ENCODE peak calls at places on chromosomes 6 and 20, in seven cellular contexts. One of them, this sample, is unnamed. For H3K9me2, the result is how much of the 10 kb centered on the place peaks cover.

GRCh38 chr20:31485450-31486339 is 10.6 kb downstream of the REM1 start:
- DNase-seq in hepatocyte: peak
- DNase-seq in GM23248: peak
- DNase-seq in SK-N-SH: peak
- DNase-seq in HCT116: no peak
- DNase-seq in GM23338: peak
- DNase-seq in MM.1S: no peak
- DNase-seq in this sample: no peak

GRCh38 chr6:84825461-84825860 is 61.1 kb upstream of the TBX18 start:
- DNase-seq in hepatocyte: peak
- DNase-seq in GM23248: peak
- DNase-seq in HCT116: no peak
- DNase-seq in SK-N-SH: no peak
- DNase-seq in MM.1S: no peak
- DNase-seq in GM23338: no peak
- DNase-seq in this sample: no peak

GRCh38 chr6:88134575-88134974 is 31.6 kb downstream of the CNR1 start:
- DNase-seq in GM23338: no peak
- DNase-seq in MM.1S: no peak
- DNase-seq in SK-N-SH: no peak
- DNase-seq in hepatocyte: no peak
- DNase-seq in HCT116: no peak
- DNase-seq in GM23248: no peak
- DNase-seq in this sample: no peak

GRCh38 chr6:26270121-26270861 is 94.7 kb upstream of the BTN3A2 start:
- DNase-seq in GM23338: peak
- DNase-seq in hepatocyte: no peak
- DNase-seq in HCT116: no peak
- DNase-seq in SK-N-SH: no peak
- DNase-seq in GM23248: no peak
- DNase-seq in MM.1S: peak
- DNase-seq in this sample: no peak

GRCh38 chr6:161413361-161413771 is 139.5 kb upstream of the AGPAT4 start:
- DNase-seq in GM23338: no peak
- DNase-seq in hepatocyte: no peak
- DNase-seq in SK-N-SH: no peak
- DNase-seq in HCT116: no peak
- DNase-seq in GM23248: no peak
- DNase-seq in MM.1S: no peak
- DNase-seq in this sample: no peak

GRCh38 chr6:170233304-170234205 is 57.3 kb downstream of the DLL1 start:
- DNase-seq in MM.1S: no peak
- DNase-seq in GM23338: no peak
- DNase-seq in HCT116: no peak
- DNase-seq in hepatocyte: no peak
- DNase-seq in SK-N-SH: no peak
- DNase-seq in GM23248: no peak
- DNase-seq in this sample: no peak

GRCh38 chr20:37390503-37390890 is 44.6 kb downstream of the SRC start:
- DNase-seq in GM23338: no peak
- DNase-seq in HCT116: no peak
- DNase-seq in GM23248: no peak
- DNase-seq in MM.1S: no peak
- DNase-seq in SK-N-SH: no peak
- DNase-seq in hepatocyte: no peak
- DNase-seq in this sample: no peak

GRCh38 chr6:142395768-142396231 is 94.0 kb downstream of the ADGRG6 start:
- DNase-seq in HCT116: no peak
- DNase-seq in SK-N-SH: no peak
- DNase-seq in MM.1S: peak
- DNase-seq in GM23338: no peak
- DNase-seq in hepatocyte: no peak
- DNase-seq in GM23248: no peak
- DNase-seq in this sample: no peak

GRCh38 chr6:18034798-18035202 is 47.4 kb upstream of the KIF13A start:
- DNase-seq in GM23338: no peak
- DNase-seq in SK-N-SH: no peak
- DNase-seq in hepatocyte: peak
- DNase-seq in HCT116: peak
- DNase-seq in GM23248: no peak
- DNase-seq in MM.1S: no peak
- DNase-seq in this sample: no peak

GRCh38 chr20:12925214-12925755 is 83.5 kb upstream of the SPTLC3 start:
- DNase-seq in GM23338: peak
- DNase-seq in SK-N-SH: peak
- DNase-seq in HCT116: peak
- DNase-seq in MM.1S: peak
- DNase-seq in hepatocyte: peak
- DNase-seq in GM23248: peak
- DNase-seq in this sample: peak

GRCh38 chr6:34011298-34011697 is 134.6 kb downstream of the GRM4 start:
- DNase-seq in MM.1S: no peak
- DNase-seq in GM23338: no peak
- DNase-seq in SK-N-SH: no peak
- DNase-seq in GM23248: no peak
- DNase-seq in hepatocyte: no peak
- DNase-seq in HCT116: no peak
- DNase-seq in this sample: no peak

GRCh38 chr6:18186033-18186432 is 30.8 kb downstream of the KDM1B start:
- DNase-seq in hepatocyte: no peak
- DNase-seq in HCT116: no peak
- DNase-seq in GM23248: no peak
- DNase-seq in SK-N-SH: no peak
- DNase-seq in GM23338: peak
- DNase-seq in MM.1S: no peak
- DNase-seq in this sample: peak

GRCh38 chr6:10409160-10409765 is 5.6 kb downstream of the TFAP2A start:
- DNase-seq in MM.1S: no peak
- DNase-seq in GM23248: no peak
- DNase-seq in HCT116: no peak
- DNase-seq in hepatocyte: no peak
- DNase-seq in SK-N-SH: no peak
- DNase-seq in GM23338: no peak
- DNase-seq in this sample: no peak

GRCh38 chr6:32882879-32883250 is 28.9 kb downstream of the PSMB9 start:
- DNase-seq in GM23248: peak
- DNase-seq in SK-N-SH: no peak
- DNase-seq in hepatocyte: no peak
- DNase-seq in GM23338: no peak
- DNase-seq in MM.1S: no peak
- DNase-seq in HCT116: no peak
- DNase-seq in this sample: no peak

GRCh38 chr20:1335961-1336698 is 7.2 kb upstream of the SDCBP2 start:
- DNase-seq in MM.1S: no peak
- DNase-seq in SK-N-SH: no peak
- DNase-seq in GM23338: no peak
- DNase-seq in hepatocyte: no peak
- DNase-seq in GM23248: peak
- DNase-seq in HCT116: no peak
- DNase-seq in this sample: no peak

GRCh38 chr6:41396335-41396734 is 60.9 kb downstream of the NCR2 start:
- DNase-seq in SK-N-SH: no peak
- DNase-seq in GM23248: no peak
- DNase-seq in hepatocyte: no peak
- DNase-seq in GM23338: peak
- DNase-seq in MM.1S: no peak
- DNase-seq in HCT116: no peak
- DNase-seq in this sample: no peak

GRCh38 chr6:63805345-63805744 is 169.7 kb downstream of the PHF3 start:
- DNase-seq in SK-N-SH: no peak
- DNase-seq in GM23338: no peak
- DNase-seq in hepatocyte: no peak
- DNase-seq in HCT116: no peak
- DNase-seq in MM.1S: no peak
- DNase-seq in GM23248: no peak
- DNase-seq in this sample: no peak

DNA sequence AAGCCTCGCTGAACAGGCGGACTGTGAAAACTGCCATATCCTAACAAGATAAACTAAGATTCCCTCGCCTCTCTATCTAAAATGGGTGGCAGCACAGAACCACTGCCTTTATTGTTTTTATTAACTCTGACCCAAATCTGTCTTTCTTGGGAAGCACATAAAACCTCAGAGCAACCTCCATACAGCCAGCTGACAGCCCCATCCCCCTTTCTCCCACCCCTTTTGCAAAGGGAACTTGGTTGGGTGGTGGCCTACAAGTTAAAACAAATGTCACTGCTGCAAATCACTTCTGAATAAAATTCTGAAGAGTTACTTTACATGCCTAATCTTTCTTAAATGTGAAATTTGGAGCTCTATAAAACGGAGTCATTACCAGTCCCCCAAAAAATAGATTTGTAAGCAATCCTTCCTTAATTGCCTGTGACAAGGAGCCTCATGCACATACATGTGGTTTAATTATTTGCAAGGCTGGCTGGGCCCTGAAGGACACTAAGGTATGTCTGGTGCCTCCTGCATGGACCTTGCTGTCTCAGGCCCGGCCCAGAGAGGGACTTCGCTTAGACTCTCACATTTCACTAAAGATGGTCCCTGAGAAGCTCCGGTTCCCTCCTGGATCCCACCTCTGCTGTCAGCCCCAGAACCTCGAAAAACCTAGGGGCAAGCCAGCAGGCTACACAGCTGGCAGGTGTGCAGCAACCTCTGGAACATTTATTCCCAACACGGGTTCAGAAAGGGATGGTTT is 21.7 kb downstream of the PXDC1 start:
- DNase-seq in GM23248: no peak
- DNase-seq in HCT116: no peak
- DNase-seq in MM.1S: no peak
- DNase-seq in GM23338: no peak
- DNase-seq in hepatocyte: no peak
- DNase-seq in SK-N-SH: no peak
- DNase-seq in this sample: no peak
- H3K9me2 ChIP-seq in GM23248: under half
- H3K9me2 ChIP-seq in HCT116: under half
- H3K9me2 ChIP-seq in MM.1S: under half
- H3K9me2 ChIP-seq in GM23338: under half
- H3K9me2 ChIP-seq in hepatocyte: under half
- H3K9me2 ChIP-seq in SK-N-SH: under half
- H3K9me2 ChIP-seq in this sample: under half

GRCh38 chr6:13488015-13488895 is 855 bp upstream of the GFOD1 start:
- DNase-seq in hepatocyte: peak
- DNase-seq in HCT116: no peak
- DNase-seq in MM.1S: no peak
- DNase-seq in GM23338: peak
- DNase-seq in SK-N-SH: peak
- DNase-seq in GM23248: peak
- DNase-seq in this sample: no peak

GRCh38 chr6:13486679-13487121 is 700 bp downstream of the GFOD1 start:
- DNase-seq in GM23248: peak
- DNase-seq in SK-N-SH: peak
- DNase-seq in MM.1S: peak
- DNase-seq in HCT116: no peak
- DNase-seq in hepatocyte: peak
- DNase-seq in GM23338: peak
- DNase-seq in this sample: peak

GRCh38 chr6:13487122-13488014 is at the start of gene GFOD1:
- DNase-seq in hepatocyte: peak
- DNase-seq in HCT116: peak
- DNase-seq in SK-N-SH: peak
- DNase-seq in MM.1S: peak
- DNase-seq in GM23338: peak
- DNase-seq in GM23248: peak
- DNase-seq in this sample: peak

GRCh38 chr6:13490402-13490801 is 3.0 kb upstream of the GFOD1 start:
- DNase-seq in SK-N-SH: no peak
- DNase-seq in GM23338: no peak
- DNase-seq in MM.1S: no peak
- DNase-seq in HCT116: no peak
- DNase-seq in hepatocyte: no peak
- DNase-seq in GM23248: no peak
- DNase-seq in this sample: no peak

DNA sequence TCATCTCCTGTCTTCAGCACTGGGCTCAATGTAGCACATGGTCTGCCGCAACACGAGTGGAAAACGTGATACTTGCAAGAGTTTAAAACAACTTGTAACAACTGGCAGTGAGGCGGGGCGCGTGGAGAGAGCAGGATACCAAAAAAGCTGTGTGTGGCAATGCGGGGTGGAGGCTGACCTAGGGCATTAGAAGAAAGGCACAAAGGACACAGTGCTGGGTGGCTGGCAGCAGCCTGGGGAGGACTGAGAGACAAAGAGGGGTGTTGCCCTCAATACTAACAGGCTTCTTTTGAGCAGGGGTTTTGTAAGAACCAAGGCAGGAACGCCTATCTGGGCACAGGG is 1.5 kb upstream of the GFOD1 start:
- DNase-seq in GM23338: no peak
- DNase-seq in hepatocyte: no peak
- DNase-seq in GM23248: no peak
- DNase-seq in HCT116: no peak
- DNase-seq in MM.1S: no peak
- DNase-seq in SK-N-SH: no peak
- DNase-seq in this sample: no peak
- H3K9me2 ChIP-seq in GM23338: under half
- H3K9me2 ChIP-seq in hepatocyte: under half
- H3K9me2 ChIP-seq in GM23248: under half
- H3K9me2 ChIP-seq in HCT116: under half
- H3K9me2 ChIP-seq in MM.1S: under half
- H3K9me2 ChIP-seq in SK-N-SH: under half
- H3K9me2 ChIP-seq in this sample: under half

GRCh38 chr6:83169511-83169910 is 23.6 kb downstream of the PGM3 start:
- DNase-seq in MM.1S: no peak
- DNase-seq in hepatocyte: no peak
- DNase-seq in GM23248: no peak
- DNase-seq in HCT116: no peak
- DNase-seq in GM23338: no peak
- DNase-seq in SK-N-SH: no peak
- DNase-seq in this sample: no peak
- H3K9me2 ChIP-seq in MM.1S: under half
- H3K9me2 ChIP-seq in hepatocyte: under half
- H3K9me2 ChIP-seq in GM23248: under half
- H3K9me2 ChIP-seq in HCT116: under half
- H3K9me2 ChIP-seq in GM23338: under half
- H3K9me2 ChIP-seq in SK-N-SH: under half
- H3K9me2 ChIP-seq in this sample: under half

DNA sequence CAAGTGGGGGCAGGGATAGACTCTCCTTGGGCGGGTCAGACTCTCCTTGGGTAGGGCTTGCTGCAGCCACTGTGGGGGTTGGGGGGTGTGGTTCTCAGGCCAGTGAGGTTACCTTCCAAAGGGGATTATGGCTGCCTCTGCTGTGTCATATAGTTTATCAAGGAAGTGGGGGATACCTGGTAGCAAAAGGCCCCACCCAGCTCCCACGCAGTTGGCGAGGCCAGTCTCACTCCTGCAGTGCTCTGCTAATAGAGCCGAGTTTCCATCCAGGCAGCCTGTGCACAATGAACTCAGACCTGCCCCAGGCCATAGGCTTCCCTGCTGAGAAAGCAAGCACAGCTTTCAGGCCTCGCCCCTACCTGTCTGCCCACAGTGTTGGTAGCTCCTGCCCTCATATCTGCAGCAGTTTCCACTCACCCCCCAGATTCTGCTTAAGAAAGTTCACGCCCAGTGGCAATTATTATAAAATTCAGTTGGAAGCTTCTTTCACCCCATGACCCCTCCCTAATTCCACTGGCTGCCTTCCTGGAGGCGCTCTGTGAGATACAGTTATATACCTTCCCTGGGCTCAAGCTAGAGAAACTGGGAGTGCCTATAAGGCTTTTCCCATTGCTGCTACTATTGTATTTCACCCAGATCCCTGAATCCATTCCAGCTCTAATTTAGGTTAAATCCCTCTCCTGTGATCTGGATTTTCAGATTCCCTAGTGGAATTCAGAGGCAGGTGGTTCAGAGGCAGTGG is 56.1 kb downstream of the HDDC2 start:
- DNase-seq in HCT116: no peak
- DNase-seq in GM23338: peak
- DNase-seq in hepatocyte: no peak
- DNase-seq in GM23248: no peak
- DNase-seq in SK-N-SH: no peak
- DNase-seq in MM.1S: no peak
- DNase-seq in this sample: peak
- H3K9me2 ChIP-seq in HCT116: under half
- H3K9me2 ChIP-seq in GM23338: under half
- H3K9me2 ChIP-seq in hepatocyte: under half
- H3K9me2 ChIP-seq in GM23248: under half
- H3K9me2 ChIP-seq in SK-N-SH: under half
- H3K9me2 ChIP-seq in MM.1S: under half
- H3K9me2 ChIP-seq in this sample: under half

This sample was measured in PC-9.